ENCODE peak calls at places on chromosomes 1 and 21, in five cellular contexts. One of them, this sample, is unnamed.

GRCh38 chr1:159532922-159533321 is 2.9 kb downstream of the OR10J5 start:
- DNase-seq in tibial artery: no peak
- DNase-seq in A549: no peak
- DNase-seq in IMR-90: no peak
- DNase-seq in fibroblast of mammary gland: peak
- DNase-seq in this sample: peak

GRCh38 chr1:8477199-8477982 is 159.5 kb downstream of the SLC45A1 start:
- DNase-seq in tibial artery: no peak
- DNase-seq in A549: no peak
- DNase-seq in IMR-90: peak
- DNase-seq in fibroblast of mammary gland: peak
- DNase-seq in this sample: no peak

GRCh38 chr1:63537940-63538339 is 14.6 kb downstream of the EFCAB7 start:
- DNase-seq in tibial artery: no peak
- DNase-seq in A549: no peak
- DNase-seq in IMR-90: peak
- DNase-seq in fibroblast of mammary gland: peak
- DNase-seq in this sample: peak

GRCh38 chr1:16924216-16924918 is 2.6 kb downstream of the CROCC start:
- DNase-seq in tibial artery: no peak
- DNase-seq in A549: no peak
- DNase-seq in IMR-90: no peak
- DNase-seq in fibroblast of mammary gland: no peak
- DNase-seq in this sample: no peak

GRCh38 chr1:54249798-54250497 is 50.0 kb downstream of the MRPL37 start:
- DNase-seq in tibial artery: peak
- DNase-seq in A549: peak
- DNase-seq in IMR-90: peak
- DNase-seq in fibroblast of mammary gland: peak
- DNase-seq in this sample: peak

GRCh38 chr1:7535016-7535415 is 236.1 kb upstream of the VAMP3 start:
- DNase-seq in tibial artery: no peak
- DNase-seq in A549: no peak
- DNase-seq in IMR-90: no peak
- DNase-seq in fibroblast of mammary gland: no peak
- DNase-seq in this sample: no peak

GRCh38 chr21:37437376-37438080 is 71.0 kb downstream of the DYRK1A start:
- DNase-seq in tibial artery: no peak
- DNase-seq in A549: no peak
- DNase-seq in IMR-90: no peak
- DNase-seq in fibroblast of mammary gland: peak
- DNase-seq in this sample: no peak

GRCh38 chr1:168643152-168643551 is 66.7 kb downstream of the XCL1 start:
- DNase-seq in tibial artery: no peak
- DNase-seq in A549: no peak
- DNase-seq in IMR-90: no peak
- DNase-seq in fibroblast of mammary gland: peak
- DNase-seq in this sample: no peak

GRCh38 chr1:90334137-90334536 is 339.2 kb downstream of the ZNF326 start:
- DNase-seq in tibial artery: no peak
- DNase-seq in A549: no peak
- DNase-seq in IMR-90: no peak
- DNase-seq in fibroblast of mammary gland: no peak
- DNase-seq in this sample: no peak

GRCh38 chr1:237084399-237085077 is 42.6 kb downstream of the RYR2 start:
- DNase-seq in tibial artery: no peak
- DNase-seq in A549: no peak
- DNase-seq in IMR-90: no peak
- DNase-seq in fibroblast of mammary gland: no peak
- DNase-seq in this sample: no peak

GRCh38 chr1:235902638-235903542 is 36.2 kb upstream of the LYST start:
- DNase-seq in tibial artery: no peak
- DNase-seq in A549: peak
- DNase-seq in IMR-90: peak
- DNase-seq in fibroblast of mammary gland: peak
- DNase-seq in this sample: peak

GRCh38 chr1:236025836-236026235 is 39.1 kb downstream of the NID1 start:
- DNase-seq in tibial artery: no peak
- DNase-seq in A549: no peak
- DNase-seq in IMR-90: no peak
- DNase-seq in fibroblast of mammary gland: no peak
- DNase-seq in this sample: no peak

GRCh38 chr1:48916121-48917069 is 139.7 kb upstream of the BEND5 start:
- DNase-seq in tibial artery: no peak
- DNase-seq in A549: peak
- DNase-seq in IMR-90: peak
- DNase-seq in fibroblast of mammary gland: peak
- DNase-seq in this sample: peak

GRCh38 chr1:48923116-48923515 is 146.4 kb upstream of the BEND5 start:
- DNase-seq in tibial artery: no peak
- DNase-seq in A549: no peak
- DNase-seq in IMR-90: no peak
- DNase-seq in fibroblast of mammary gland: no peak
- DNase-seq in this sample: no peak

GRCh38 chr1:48920741-48921330 is 144.1 kb upstream of the BEND5 start:
- DNase-seq in tibial artery: no peak
- DNase-seq in A549: no peak
- DNase-seq in IMR-90: no peak
- DNase-seq in fibroblast of mammary gland: peak
- DNase-seq in this sample: no peak

GRCh38 chr1:48917070-48917454 is 140.4 kb upstream of the BEND5 start:
- DNase-seq in tibial artery: no peak
- DNase-seq in A549: no peak
- DNase-seq in IMR-90: no peak
- DNase-seq in fibroblast of mammary gland: no peak
- DNase-seq in this sample: no peak

GRCh38 chr1:48917901-48918603 is 141.4 kb upstream of the BEND5 start:
- DNase-seq in tibial artery: no peak
- DNase-seq in A549: peak
- DNase-seq in IMR-90: no peak
- DNase-seq in fibroblast of mammary gland: no peak
- DNase-seq in this sample: no peak
- TF ChIP-seq CTCF in tibial artery: no peak
- TF ChIP-seq CTCF in A549: no peak
- TF ChIP-seq CTCF in IMR-90: no peak
- TF ChIP-seq CTCF in fibroblast of mammary gland: no peak
- TF ChIP-seq CTCF in this sample: no peak

GRCh38 chr1:32358435-32358834 is 3.9 kb downstream of the FAM229A start:
- DNase-seq in tibial artery: no peak
- DNase-seq in A549: no peak
- DNase-seq in IMR-90: no peak
- DNase-seq in fibroblast of mammary gland: no peak
- DNase-seq in this sample: no peak

GRCh38 chr1:32362474-32363313 is at the start of the genes FAM229A and TSSK3:
- DNase-seq in tibial artery: no peak
- DNase-seq in A549: no peak
- DNase-seq in IMR-90: no peak
- DNase-seq in fibroblast of mammary gland: no peak
- DNase-seq in this sample: no peak

GRCh38 chr1:32363713-32364112 is 1.4 kb downstream of the TSSK3 start:
- DNase-seq in tibial artery: no peak
- DNase-seq in A549: no peak
- DNase-seq in IMR-90: no peak
- DNase-seq in fibroblast of mammary gland: no peak
- DNase-seq in this sample: no peak

GRCh38 chr1:32361674-32362473 is 411 bp downstream of the FAM229A start:
- DNase-seq in tibial artery: peak
- DNase-seq in A549: no peak
- DNase-seq in IMR-90: no peak
- DNase-seq in fibroblast of mammary gland: peak
- DNase-seq in this sample: peak

DNA sequence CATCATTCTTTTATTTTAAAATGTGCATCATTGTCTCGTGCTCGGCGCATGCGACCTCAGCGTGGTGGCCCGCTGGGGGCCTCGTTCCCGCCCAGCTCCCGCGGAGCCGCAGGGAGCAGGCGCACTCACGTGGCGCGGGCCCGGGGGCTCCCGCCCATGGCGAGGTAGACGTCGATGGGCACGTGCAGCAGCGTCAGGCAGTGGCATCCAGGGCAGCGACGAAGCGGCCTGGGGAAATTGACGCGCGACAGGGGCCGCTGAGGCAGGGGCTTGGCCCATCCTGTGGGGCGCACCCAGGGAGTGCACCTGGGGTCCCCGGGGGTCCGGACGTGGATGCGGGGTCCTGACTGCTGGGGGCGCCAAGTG is 994 bp downstream of the FAM229A start:
- DNase-seq in tibial artery: no peak
- DNase-seq in A549: no peak
- DNase-seq in IMR-90: no peak
- DNase-seq in fibroblast of mammary gland: no peak
- DNase-seq in this sample: no peak
- H3K4me3 ChIP-seq in tibial artery: peak
- H3K4me3 ChIP-seq in A549: no peak
- H3K4me3 ChIP-seq in IMR-90: no peak
- H3K4me3 ChIP-seq in fibroblast of mammary gland: no peak
- H3K4me3 ChIP-seq in this sample: no peak

DNA sequence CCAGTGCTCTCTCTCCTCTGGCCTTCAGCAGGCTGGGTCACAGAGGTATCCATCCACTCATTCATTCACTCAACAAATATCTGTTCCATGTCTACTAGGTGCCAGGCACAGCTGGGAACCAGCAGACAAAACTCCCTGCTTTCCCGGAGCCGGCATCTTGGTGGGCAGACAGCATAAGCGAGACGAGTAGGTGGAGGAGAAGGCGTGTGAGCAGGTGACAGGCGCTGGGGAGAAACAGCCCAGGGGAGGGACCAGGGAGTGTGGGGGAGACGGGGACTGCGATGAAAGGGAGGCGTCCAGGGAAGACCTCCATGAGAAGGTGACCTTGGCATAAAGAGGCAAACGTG is 11.0 kb upstream of the KCNAB2 start:
- DNase-seq in tibial artery: no peak
- DNase-seq in A549: no peak
- DNase-seq in IMR-90: no peak
- DNase-seq in fibroblast of mammary gland: no peak
- DNase-seq in this sample: no peak
- TF ChIP-seq CTCF in tibial artery: no peak
- TF ChIP-seq CTCF in A549: no peak
- TF ChIP-seq CTCF in IMR-90: no peak
- TF ChIP-seq CTCF in fibroblast of mammary gland: no peak
- TF ChIP-seq CTCF in this sample: no peak

GRCh38 chr21:43892334-43892733 is 27.3 kb downstream of the AGPAT3 start:
- DNase-seq in tibial artery: no peak
- DNase-seq in A549: no peak
- DNase-seq in IMR-90: no peak
- DNase-seq in fibroblast of mammary gland: no peak
- DNase-seq in this sample: no peak

GRCh38 chr21:43890042-43890441 is 25.0 kb downstream of the AGPAT3 start:
- DNase-seq in tibial artery: no peak
- DNase-seq in A549: no peak
- DNase-seq in IMR-90: no peak
- DNase-seq in fibroblast of mammary gland: no peak
- DNase-seq in this sample: no peak

GRCh38 chr21:43893536-43894205 is 28.6 kb downstream of the AGPAT3 start:
- DNase-seq in tibial artery: no peak
- DNase-seq in A549: no peak
- DNase-seq in IMR-90: no peak
- DNase-seq in fibroblast of mammary gland: peak
- DNase-seq in this sample: peak

GRCh38 chr21:43892984-43893535 is 28.0 kb downstream of the AGPAT3 start:
- DNase-seq in tibial artery: no peak
- DNase-seq in A549: no peak
- DNase-seq in IMR-90: no peak
- DNase-seq in fibroblast of mammary gland: no peak
- DNase-seq in this sample: no peak

GRCh38 chr21:43894206-43894577 is 29.2 kb downstream of the AGPAT3 start:
- DNase-seq in tibial artery: no peak
- DNase-seq in A549: no peak
- DNase-seq in IMR-90: no peak
- DNase-seq in fibroblast of mammary gland: no peak
- DNase-seq in this sample: no peak
- H3K4me3 ChIP-seq in tibial artery: no peak
- H3K4me3 ChIP-seq in A549: no peak
- H3K4me3 ChIP-seq in IMR-90: no peak
- H3K4me3 ChIP-seq in fibroblast of mammary gland: no peak
- H3K4me3 ChIP-seq in this sample: no peak

DNA sequence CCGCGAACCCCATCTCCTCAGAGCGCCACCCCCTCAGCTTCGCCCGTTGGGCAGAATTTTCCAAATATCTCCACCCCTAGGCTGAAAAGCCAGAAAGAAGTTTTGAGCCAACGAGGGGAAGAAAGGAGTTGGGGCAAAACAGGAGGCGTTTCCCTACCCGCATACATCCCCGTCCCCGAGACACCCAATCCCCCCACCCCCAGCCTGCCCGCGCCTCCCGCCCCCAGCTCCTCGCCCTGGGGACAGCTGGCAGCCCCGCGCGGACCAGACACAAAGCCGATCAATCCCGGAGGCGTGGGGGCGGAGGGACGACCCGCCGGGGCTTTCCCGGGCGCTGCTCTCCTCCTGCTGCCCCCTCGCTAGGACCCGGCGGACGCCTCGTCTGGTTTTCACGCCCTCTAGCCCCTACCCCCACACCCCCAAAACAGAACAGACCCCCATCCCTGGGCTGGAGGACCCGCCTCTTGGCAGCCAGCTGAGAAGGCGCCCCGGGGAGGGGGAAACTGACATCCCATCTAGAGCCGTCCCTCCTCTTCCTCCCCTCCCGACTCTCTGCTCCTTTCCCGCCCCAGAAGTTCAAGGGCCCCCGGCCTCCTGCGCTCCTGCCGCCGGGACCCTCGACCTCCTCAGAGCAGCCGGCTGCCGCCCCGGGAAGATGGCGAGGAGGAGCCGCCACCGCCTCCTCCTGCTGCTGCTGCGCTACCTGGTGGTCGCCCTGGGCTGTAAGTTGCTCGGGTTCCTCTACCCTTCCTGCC is at the start of gene JAM2:
- DNase-seq in tibial artery: peak
- DNase-seq in A549: peak
- DNase-seq in IMR-90: peak
- DNase-seq in fibroblast of mammary gland: no peak
- DNase-seq in this sample: no peak
- TF ChIP-seq CTCF in tibial artery: no peak
- TF ChIP-seq CTCF in A549: no peak
- TF ChIP-seq CTCF in IMR-90: peak
- TF ChIP-seq CTCF in fibroblast of mammary gland: no peak
- TF ChIP-seq CTCF in this sample: no peak

GRCh38 chr1:85407978-85408377 is 57.0 kb downstream of the DDAH1 start:
- DNase-seq in tibial artery: no peak
- DNase-seq in A549: no peak
- DNase-seq in IMR-90: no peak
- DNase-seq in fibroblast of mammary gland: no peak
- DNase-seq in this sample: no peak
- H3K4me3 ChIP-seq in tibial artery: no peak
- H3K4me3 ChIP-seq in A549: no peak
- H3K4me3 ChIP-seq in IMR-90: no peak
- H3K4me3 ChIP-seq in fibroblast of mammary gland: no peak
- H3K4me3 ChIP-seq in this sample: no peak